ENCODE peak calls at places on chromosomes 12 and 14, in nine cellular contexts. One of them, this sample, is unnamed.

GRCh38 chr12:98424726-98425401 is 90.5 kb upstream of the TMPO start:
- DNase-seq in AML-193: peak; percentile 51
- DNase-seq in germinal center: peak; percentile 45
- DNase-seq in lower leg skin: no peak
- DNase-seq in breast epithelium: peak; percentile 49
- DNase-seq in hippocampal formation: peak; percentile 30
- DNase-seq in fibroblast of villous mesenchyme: peak; percentile 94
- DNase-seq in neuronal stem cell: peak; percentile 37
- DNase-seq in omental fat pad: no peak
- DNase-seq in this sample: peak; percentile 69

GRCh38 chr12:64057706-64058105 is 164.4 kb downstream of the KICS2 start:
- DNase-seq in omental fat pad: no peak
- DNase-seq in fibroblast of villous mesenchyme: no peak
- DNase-seq in neuronal stem cell: no peak
- DNase-seq in germinal center: no peak
- DNase-seq in breast epithelium: no peak
- DNase-seq in hippocampal formation: no peak
- DNase-seq in AML-193: no peak
- DNase-seq in lower leg skin: no peak
- DNase-seq in this sample: no peak

GRCh38 chr14:53630336-53630735 is 326.3 kb downstream of the BMP4 start:
- DNase-seq in fibroblast of villous mesenchyme: no peak
- DNase-seq in lower leg skin: no peak
- DNase-seq in omental fat pad: no peak
- DNase-seq in hippocampal formation: no peak
- DNase-seq in breast epithelium: no peak
- DNase-seq in neuronal stem cell: no peak
- DNase-seq in AML-193: no peak
- DNase-seq in germinal center: no peak
- DNase-seq in this sample: no peak

GRCh38 chr14:31124197-31124596 is 83.4 kb downstream of the HECTD1 start:
- DNase-seq in neuronal stem cell: no peak
- DNase-seq in germinal center: no peak
- DNase-seq in fibroblast of villous mesenchyme: no peak
- DNase-seq in lower leg skin: no peak
- DNase-seq in hippocampal formation: no peak
- DNase-seq in AML-193: no peak
- DNase-seq in breast epithelium: no peak
- DNase-seq in omental fat pad: no peak
- DNase-seq in this sample: no peak

GRCh38 chr14:24179294-24179960 is 7.5 kb downstream of the REC8 start:
- DNase-seq in omental fat pad: no peak
- DNase-seq in neuronal stem cell: no peak
- DNase-seq in AML-193: no peak
- DNase-seq in fibroblast of villous mesenchyme: no peak
- DNase-seq in lower leg skin: no peak
- DNase-seq in germinal center: no peak
- DNase-seq in hippocampal formation: no peak
- DNase-seq in breast epithelium: no peak
- DNase-seq in this sample: no peak

GRCh38 chr12:115640929-115641328 is 636.6 kb downstream of the MED13L start:
- DNase-seq in omental fat pad: no peak
- DNase-seq in germinal center: no peak
- DNase-seq in AML-193: no peak
- DNase-seq in neuronal stem cell: no peak
- DNase-seq in breast epithelium: no peak
- DNase-seq in lower leg skin: no peak
- DNase-seq in hippocampal formation: no peak
- DNase-seq in fibroblast of villous mesenchyme: no peak
- DNase-seq in this sample: no peak

GRCh38 chr12:55829967-55830600 is 697 bp upstream of the DNAJC14 start:
- DNase-seq in breast epithelium: no peak
- DNase-seq in hippocampal formation: peak; percentile 74
- DNase-seq in lower leg skin: no peak
- DNase-seq in AML-193: no peak
- DNase-seq in germinal center: peak; percentile 50
- DNase-seq in neuronal stem cell: no peak
- DNase-seq in fibroblast of villous mesenchyme: no peak
- DNase-seq in omental fat pad: no peak
- DNase-seq in this sample: peak; percentile 73

GRCh38 chr12:2691001-2691339 is 103.8 kb upstream of the FKBP4 start:
- DNase-seq in AML-193: peak; percentile 68
- DNase-seq in germinal center: peak; percentile 47
- DNase-seq in lower leg skin: no peak
- DNase-seq in breast epithelium: no peak
- DNase-seq in fibroblast of villous mesenchyme: peak; percentile 13
- DNase-seq in omental fat pad: no peak
- DNase-seq in neuronal stem cell: peak; percentile 38
- DNase-seq in hippocampal formation: no peak
- DNase-seq in this sample: peak; percentile 27

GRCh38 chr12:92403210-92404175 is 257.8 kb upstream of the BTG1 start:
- DNase-seq in AML-193: no peak
- DNase-seq in fibroblast of villous mesenchyme: no peak
- DNase-seq in germinal center: no peak
- DNase-seq in breast epithelium: no peak
- DNase-seq in omental fat pad: no peak
- DNase-seq in lower leg skin: no peak
- DNase-seq in neuronal stem cell: no peak
- DNase-seq in hippocampal formation: no peak
- DNase-seq in this sample: no peak

GRCh38 chr12:104520242-104520900 is 63.6 kb downstream of the CHST11 start:
- DNase-seq in neuronal stem cell: no peak
- DNase-seq in lower leg skin: no peak
- DNase-seq in AML-193: no peak
- DNase-seq in fibroblast of villous mesenchyme: peak; percentile 11
- DNase-seq in germinal center: peak; percentile 56
- DNase-seq in omental fat pad: no peak
- DNase-seq in breast epithelium: no peak
- DNase-seq in hippocampal formation: no peak
- DNase-seq in this sample: no peak

GRCh38 chr14:48325486-48325885 is 650.1 kb upstream of the MDGA2 start:
- DNase-seq in AML-193: no peak
- DNase-seq in germinal center: no peak
- DNase-seq in omental fat pad: no peak
- DNase-seq in neuronal stem cell: no peak
- DNase-seq in hippocampal formation: no peak
- DNase-seq in lower leg skin: no peak
- DNase-seq in fibroblast of villous mesenchyme: no peak
- DNase-seq in breast epithelium: no peak
- DNase-seq in this sample: no peak

GRCh38 chr14:86574026-86574777 is 1044.3 kb downstream of the FLRT2 start:
- DNase-seq in neuronal stem cell: no peak
- DNase-seq in lower leg skin: no peak
- DNase-seq in germinal center: no peak
- DNase-seq in hippocampal formation: no peak
- DNase-seq in fibroblast of villous mesenchyme: no peak
- DNase-seq in breast epithelium: no peak
- DNase-seq in AML-193: no peak
- DNase-seq in omental fat pad: no peak
- DNase-seq in this sample: no peak

GRCh38 chr12:9866786-9867379 is 2.3 kb downstream of the CLEC2B start:
- DNase-seq in hippocampal formation: no peak
- DNase-seq in lower leg skin: no peak
- DNase-seq in neuronal stem cell: no peak
- DNase-seq in breast epithelium: no peak
- DNase-seq in fibroblast of villous mesenchyme: no peak
- DNase-seq in germinal center: no peak
- DNase-seq in omental fat pad: no peak
- DNase-seq in AML-193: peak; percentile 33
- DNase-seq in this sample: no peak

GRCh38 chr14:89537911-89538310 is 120.9 kb upstream of the FOXN3 start:
- DNase-seq in lower leg skin: no peak
- DNase-seq in hippocampal formation: no peak
- DNase-seq in breast epithelium: no peak
- DNase-seq in fibroblast of villous mesenchyme: no peak
- DNase-seq in omental fat pad: no peak
- DNase-seq in germinal center: peak; percentile 7
- DNase-seq in AML-193: no peak
- DNase-seq in neuronal stem cell: no peak
- DNase-seq in this sample: no peak